ENCODE peak calls at places on chromosomes 7 and 10, in four cellular contexts. Z, P, L and V are unnamed samples.

GRCh38 chr10:80259405-80259871 is 30.0 kb downstream of the MAT1A start:
- DNase-seq in P (no peak), L (no peak), Z (no peak), V (no peak)

GRCh38 chr7:130367088-130367755 is 13.1 kb upstream of the CPA1 start:
- DNase-seq in P (no peak), L (no peak), Z (no peak), V (no peak)

GRCh38 chr10:132559538-132559937 is 22.0 kb downstream of the INPP5A start:
- DNase-seq in P (no peak), L (no peak), Z (no peak), V (no peak)

GRCh38 chr7:29442146-29442545 is 121.5 kb upstream of the PRR15 start:
- DNase-seq in P (no peak), L (no peak), Z (no peak), V (no peak)

GRCh38 chr10:60967854-60968484 is 24.0 kb upstream of the RHOBTB1 start:
- DNase-seq in P (no peak), Z (no peak), L (no peak), V (no peak)

GRCh38 chr10:63608511-63608910 is 87.3 kb downstream of the REEP3 start:
- DNase-seq in P (no peak), Z (no peak), L (no peak), V (no peak)

GRCh38 chr7:113561446-113561845 is 357.4 kb downstream of the PPP1R3A start:
- DNase-seq in L (no peak), P (no peak), Z (peak; percentile 21), V (no peak)

GRCh38 chr7:149690688-149691446 is 82.5 kb downstream of the ZNF467 start:
- DNase-seq in L (peak; percentile 71), P (no peak), Z (peak; percentile 71), V (peak; percentile 6)

GRCh38 chr7:101216001-101216859 is 1.2 kb downstream of the PLOD3 start:
- DNase-seq in P (no peak), L (no peak), Z (peak; percentile 14), V (no peak)

GRCh38 chr7:88885131-88885530 is 89.6 kb upstream of the TEX47 start:
- DNase-seq in Z (no peak), L (no peak), P (no peak), V (no peak)

GRCh38 chr10:110076559-110077318 is 69.0 kb downstream of the ADD3 start:
- DNase-seq in L (no peak), P (peak; percentile 20), Z (peak; percentile 68), V (peak; percentile 75)

GRCh38 chr10:130236711-130237110 is 100.5 kb downstream of the GLRX3 start:
- DNase-seq in L (no peak), Z (no peak), P (no peak), V (no peak)

GRCh38 chr7:70884446-70884764 is 247.5 kb upstream of the GALNT17 start:
- DNase-seq in L (no peak), Z (no peak), P (no peak), V (no peak)

GRCh38 chr7:129784783-129785456 is 167.8 kb downstream of the UBE2H start:
- DNase-seq in Z (no peak), P (no peak), L (no peak), V (peak; percentile 49)

GRCh38 chr10:97779975-97780374 is 8.2 kb upstream of the SFRP5 start:
- DNase-seq in P (no peak), Z (no peak), L (no peak), V (no peak)

GRCh38 chr10:31381766-31382316 is 62.8 kb downstream of the ZEB1 start:
- DNase-seq in P (no peak), L (no peak), Z (peak; percentile 55), V (no peak)

DNA sequence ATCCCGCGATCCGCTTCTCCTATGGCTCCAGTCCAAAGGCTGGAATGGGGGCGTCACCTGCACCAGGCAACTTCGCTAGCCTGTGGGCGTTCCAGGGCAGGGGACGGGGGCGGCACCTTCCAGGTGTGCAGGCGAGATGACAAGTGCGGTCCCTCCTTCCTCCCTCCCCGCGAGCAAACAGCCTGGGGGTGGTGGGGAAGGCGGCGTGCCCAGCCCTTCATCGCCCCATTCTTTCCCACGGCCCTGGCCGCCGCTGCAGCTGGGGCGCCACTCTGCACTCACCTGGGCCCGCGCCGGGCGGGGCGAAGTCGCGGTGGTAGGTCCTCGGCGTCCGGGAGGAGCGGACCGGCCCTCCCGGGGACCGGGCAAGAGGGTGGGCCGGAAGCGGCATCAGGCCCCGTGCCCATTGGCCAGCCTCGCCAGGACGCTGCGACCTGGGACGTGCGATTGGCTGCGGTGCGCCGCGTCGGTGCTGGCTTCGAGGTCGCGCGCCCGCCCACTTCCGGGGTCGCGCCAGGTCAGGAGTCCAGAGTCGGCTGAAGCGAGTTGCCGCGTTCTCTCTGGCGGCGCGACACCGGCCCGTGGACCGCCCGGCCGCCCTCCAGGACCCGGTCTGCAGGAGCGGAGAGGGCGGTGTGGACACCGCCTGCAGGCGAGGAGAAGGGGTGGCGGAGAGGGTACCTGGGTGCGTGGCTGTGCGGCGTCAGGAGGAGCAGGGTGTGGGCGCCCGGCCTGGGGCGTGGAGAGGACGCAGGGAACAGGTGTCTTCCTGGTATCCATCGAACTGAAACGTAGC is at the start of gene TECPR1:
- DNase-seq in Z (peak; percentile 86), L (peak; percentile 99), P (peak; percentile 76), V (peak; percentile 95)
- TF ChIP-seq POLR2A in Z (no peak), L (peak; percentile 71), P (peak; percentile 41), V (peak; percentile 60)

GRCh38 chr10:101694674-101695403 is at the start of gene FBXW4:
- DNase-seq in P (no peak), Z (peak; percentile 18), L (peak; percentile 32), V (peak; percentile 81)
- TF ChIP-seq POLR2A in P (peak; percentile 61), Z (peak; percentile 22), L (peak; percentile 84), V (peak; percentile 61)

DNA sequence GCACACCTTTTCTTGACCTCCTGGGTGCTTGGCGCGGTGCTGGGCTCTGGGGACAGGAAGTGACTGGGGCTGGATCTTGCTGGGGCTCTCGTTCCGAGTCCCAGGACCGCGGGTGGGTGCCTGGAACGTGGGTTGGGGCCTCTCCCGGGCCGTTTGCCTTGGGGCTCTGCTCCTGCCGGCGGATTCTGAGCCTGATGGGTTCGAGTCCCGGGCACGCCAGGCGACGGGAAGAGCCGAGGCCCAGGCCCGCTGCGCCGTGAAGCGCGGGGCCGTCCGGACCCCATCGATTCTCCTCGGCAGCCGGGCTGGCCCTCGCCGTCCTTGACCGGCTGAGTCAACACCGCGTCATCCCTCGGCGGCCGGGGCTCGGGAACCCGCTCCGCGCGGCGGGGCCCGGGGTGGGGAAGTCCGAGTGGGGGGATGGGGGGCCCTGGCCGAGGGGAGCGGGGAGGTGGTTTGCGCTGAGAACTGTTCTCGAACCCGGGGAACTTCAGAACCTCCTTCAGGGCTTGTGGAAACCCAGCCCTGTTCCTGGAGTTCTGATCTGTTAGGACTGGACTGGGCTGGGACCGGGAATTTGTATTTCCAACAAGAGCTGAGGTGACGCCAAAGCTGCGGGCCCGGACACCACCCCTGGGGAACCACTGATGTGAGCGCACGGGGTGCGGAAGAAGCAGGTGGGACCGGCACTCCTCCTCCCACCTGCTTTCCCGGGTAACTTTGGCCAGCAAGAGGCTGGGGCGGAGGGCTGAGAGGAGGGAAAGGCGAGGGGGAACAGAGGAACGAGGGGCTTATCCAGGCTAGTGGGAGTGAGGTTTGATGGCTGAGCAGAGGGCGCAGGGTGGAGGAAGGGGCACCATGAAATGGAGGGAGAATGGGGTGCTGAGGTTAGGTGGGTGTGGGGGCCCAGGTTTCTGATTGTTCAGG is 6.2 kb downstream of the HHEX start:
- DNase-seq in P (no peak), L (peak; percentile 87), Z (peak; percentile 70), V (no peak)
- TF ChIP-seq POLR2A in P (no peak), L (peak; percentile 78), Z (peak; percentile 50), V (no peak)

GRCh38 chr7:157541796-157542668 is 205.2 kb downstream of the DNAJB6 start:
- DNase-seq in Z (no peak), P (no peak), L (no peak), V (no peak)
- TF ChIP-seq POLR2A in Z (no peak), P (no peak), L (no peak), V (no peak)